ENCODE peak calls at places on chromosomes 3 and 15, in five cellular contexts. R is stimulated activated CD4-positive, alpha-beta T cell treated with anti-CD3 and anti-CD28 coated beads, Interleukin-12 subunit alpha, Interleukin-12 subunit beta, amount 100 ng/mL, for 24 hours; M is stimulated activated CD8-positive, alpha-beta memory T cell treated with anti-CD3 and anti-CD28 coated beads, Interleukin-15, amount 100 ng/mL, for 4 hours; C is GM23248; T is activated T-cell treated with anti-CD3 and anti-CD28 coated beads, Interleukin-2, amount 50 U/mL, for 24 hours. A is an unnamed sample.

GRCh38 chr3:124504332-124505059 is 225.8 kb upstream of the UMPS start:
- DNase-seq in R (no peak), M (no peak), C (peak), T (no peak), A (no peak)

GRCh38 chr15:53837263-53837662 is 77.8 kb upstream of the WDR72 start:
- DNase-seq in R (no peak), M (no peak), C (no peak), T (no peak), A (no peak)

GRCh38 chr15:60720493-60721231 is 241.7 kb upstream of the ICE2 start:
- DNase-seq in R (peak), M (no peak), C (no peak), T (peak), A (no peak)

GRCh38 chr3:73029321-73029796 is 32.1 kb upstream of the EBLN2 start:
- DNase-seq in R (no peak), M (no peak), C (peak), T (no peak), A (no peak)

GRCh38 chr15:52287114-52287513 is 8.5 kb downstream of the MYO5C start:
- DNase-seq in R (no peak), M (no peak), C (no peak), T (no peak), A (no peak)

GRCh38 chr15:97425596-97425995 is 534.9 kb upstream of the ARRDC4 start:
- DNase-seq in R (no peak), M (no peak), C (no peak), T (no peak), A (no peak)

GRCh38 chr15:78810377-78811123 is 714 bp downstream of the ADAMTS7 start:
- DNase-seq in R (no peak), M (no peak), C (peak), T (peak), A (peak)

GRCh38 chr3:161914703-161915102 is 418.1 kb downstream of the OTOL1 start:
- DNase-seq in R (no peak), M (no peak), C (peak), T (no peak), A (peak)

GRCh38 chr3:193828477-193828876 is 235.5 kb downstream of the OPA1 start:
- DNase-seq in R (no peak), M (no peak), C (no peak), T (no peak), A (no peak)

GRCh38 chr3:183584246-183584913 is 28.9 kb upstream of the KLHL6 start:
- DNase-seq in R (no peak), M (no peak), C (peak), T (no peak), A (peak)

GRCh38 chr15:69591905-69592508 is 139.4 kb downstream of the RPLP1 start:
- DNase-seq in R (no peak), M (no peak), C (no peak), T (no peak), A (no peak)

GRCh38 chr15:52520421-52520820 is 8.3 kb downstream of the MYO5A start:
- DNase-seq in R (no peak), M (no peak), C (no peak), T (no peak), A (no peak)

GRCh38 chr15:31579976-31580375 is 253.3 kb downstream of the KLF13 start:
- DNase-seq in R (no peak), M (no peak), C (no peak), T (no peak), A (no peak)

GRCh38 chr3:60919296-60919695 is 332.0 kb downstream of the FHIT start:
- DNase-seq in R (no peak), M (no peak), C (no peak), T (no peak), A (no peak)

GRCh38 chr15:52804526-52805081 is 14.5 kb upstream of the ONECUT1 start:
- DNase-seq in R (no peak), M (no peak), C (peak), T (peak), A (peak)

GRCh38 chr15:59279023-59279422 is 72.4 kb downstream of the LDHAL6B start:
- DNase-seq in R (no peak), M (no peak), C (no peak), T (no peak), A (no peak)

GRCh38 chr3:23880703-23881339 is 36.0 kb downstream of the NKIRAS1 start:
- DNase-seq in R (no peak), M (no peak), C (no peak), T (no peak), A (no peak)

GRCh38 chr3:45198264-45199260 is 27.5 kb downstream of the TMEM158 start:
- DNase-seq in R (no peak), M (no peak), C (no peak), T (no peak), A (peak)

GRCh38 chr3:114538211-114538610 is 244.4 kb downstream of the TIGIT start:
- DNase-seq in R (no peak), M (no peak), C (no peak), T (no peak), A (no peak)

GRCh38 chr3:104635872-104636580 is 730.7 kb upstream of the ALCAM start:
- DNase-seq in R (no peak), M (no peak), C (peak), T (no peak), A (no peak)

GRCh38 chr15:85335193-85335939 is 45.0 kb upstream of the AKAP13 start:
- DNase-seq in R (no peak), M (no peak), C (no peak), T (no peak), A (peak)

GRCh38 chr3:52774066-52774713 is 3.2 kb upstream of the ITIH1 start:
- DNase-seq in R (no peak), M (no peak), C (no peak), T (no peak), A (no peak)

GRCh38 chr3:43391621-43392020 is 105.3 kb downstream of the SNRK start:
- DNase-seq in R (no peak), M (no peak), C (no peak), T (no peak), A (no peak)

GRCh38 chr3:139122612-139123011 is 77.9 kb upstream of the PRR23C start:
- DNase-seq in R (no peak), M (no peak), C (no peak), T (no peak), A (no peak)